ENCODE peak calls at places on chromosomes 5 and 9, in eight cellular contexts. One of them, this sample, is unnamed.

GRCh38 chr5:138528744-138529469 is 14.1 kb downstream of the ETF1 start:
- DNase-seq in heart right ventricle: no peak
- DNase-seq in left ventricle myocardium inferior: no peak
- DNase-seq in mammary epithelial cell: no peak
- DNase-seq in HCT116: no peak
- DNase-seq in colonic mucosa: no peak
- DNase-seq in transverse colon: no peak
- DNase-seq in testis: no peak
- DNase-seq in this sample: no peak

GRCh38 chr9:128550770-128551651 is 1.4 kb upstream of the SPTAN1 start:
- DNase-seq in heart right ventricle: peak
- DNase-seq in testis: peak
- DNase-seq in transverse colon: no peak
- DNase-seq in left ventricle myocardium inferior: peak
- DNase-seq in HCT116: no peak
- DNase-seq in mammary epithelial cell: peak
- DNase-seq in colonic mucosa: no peak
- DNase-seq in this sample: no peak

GRCh38 chr5:80695666-80696065 is 40.9 kb upstream of the DHFR start:
- DNase-seq in colonic mucosa: no peak
- DNase-seq in testis: no peak
- DNase-seq in heart right ventricle: no peak
- DNase-seq in mammary epithelial cell: no peak
- DNase-seq in left ventricle myocardium inferior: no peak
- DNase-seq in HCT116: no peak
- DNase-seq in transverse colon: no peak
- DNase-seq in this sample: no peak

GRCh38 chr9:91100878-91101450 is 260.8 kb downstream of the AUH start:
- DNase-seq in mammary epithelial cell: no peak
- DNase-seq in colonic mucosa: no peak
- DNase-seq in transverse colon: peak
- DNase-seq in left ventricle myocardium inferior: peak
- DNase-seq in HCT116: no peak
- DNase-seq in heart right ventricle: peak
- DNase-seq in testis: peak
- DNase-seq in this sample: peak

GRCh38 chr5:135833521-135833920 is 942 bp upstream of the SLC25A48 start:
- DNase-seq in testis: no peak
- DNase-seq in colonic mucosa: no peak
- DNase-seq in left ventricle myocardium inferior: no peak
- DNase-seq in mammary epithelial cell: no peak
- DNase-seq in heart right ventricle: no peak
- DNase-seq in transverse colon: no peak
- DNase-seq in HCT116: no peak
- DNase-seq in this sample: no peak

GRCh38 chr5:16550316-16550952 is 66.4 kb downstream of the RETREG1 start:
- DNase-seq in testis: peak
- DNase-seq in heart right ventricle: peak
- DNase-seq in colonic mucosa: peak
- DNase-seq in left ventricle myocardium inferior: no peak
- DNase-seq in mammary epithelial cell: peak
- DNase-seq in transverse colon: peak
- DNase-seq in HCT116: peak
- DNase-seq in this sample: peak

GRCh38 chr9:86700601-86701000 is 246.7 kb downstream of the GAS1 start:
- DNase-seq in mammary epithelial cell: peak
- DNase-seq in testis: no peak
- DNase-seq in heart right ventricle: peak
- DNase-seq in HCT116: no peak
- DNase-seq in left ventricle myocardium inferior: peak
- DNase-seq in colonic mucosa: no peak
- DNase-seq in transverse colon: peak
- DNase-seq in this sample: peak

GRCh38 chr5:16467363-16468219 is 2.0 kb upstream of the ZNF622 start:
- DNase-seq in heart right ventricle: no peak
- DNase-seq in mammary epithelial cell: peak
- DNase-seq in testis: no peak
- DNase-seq in transverse colon: no peak
- DNase-seq in HCT116: no peak
- DNase-seq in colonic mucosa: no peak
- DNase-seq in left ventricle myocardium inferior: no peak
- DNase-seq in this sample: no peak

GRCh38 chr5:93017854-93018253 is 563.2 kb downstream of the NR2F1-AS1 start:
- DNase-seq in HCT116: no peak
- DNase-seq in mammary epithelial cell: peak
- DNase-seq in colonic mucosa: no peak
- DNase-seq in transverse colon: no peak
- DNase-seq in heart right ventricle: no peak
- DNase-seq in left ventricle myocardium inferior: no peak
- DNase-seq in testis: no peak
- DNase-seq in this sample: no peak

GRCh38 chr9:108259917-108260675 is 595.7 kb downstream of the ACTL7B start:
- DNase-seq in testis: no peak
- DNase-seq in HCT116: no peak
- DNase-seq in mammary epithelial cell: peak
- DNase-seq in left ventricle myocardium inferior: no peak
- DNase-seq in transverse colon: no peak
- DNase-seq in heart right ventricle: no peak
- DNase-seq in colonic mucosa: no peak
- DNase-seq in this sample: no peak

GRCh38 chr5:159403906-159404641 is 73.8 kb upstream of the IL12B start:
- DNase-seq in mammary epithelial cell: no peak
- DNase-seq in testis: no peak
- DNase-seq in transverse colon: no peak
- DNase-seq in HCT116: no peak
- DNase-seq in left ventricle myocardium inferior: no peak
- DNase-seq in colonic mucosa: no peak
- DNase-seq in heart right ventricle: no peak
- DNase-seq in this sample: no peak

GRCh38 chr9:29332789-29333188 is 1759.5 kb upstream of the C9orf72 start:
- DNase-seq in transverse colon: no peak
- DNase-seq in colonic mucosa: no peak
- DNase-seq in mammary epithelial cell: peak
- DNase-seq in HCT116: peak
- DNase-seq in testis: no peak
- DNase-seq in left ventricle myocardium inferior: no peak
- DNase-seq in heart right ventricle: no peak
- DNase-seq in this sample: no peak

GRCh38 chr9:85142461-85143401 is 473.2 kb downstream of the NTRK2 start:
- DNase-seq in heart right ventricle: no peak
- DNase-seq in mammary epithelial cell: peak
- DNase-seq in left ventricle myocardium inferior: peak
- DNase-seq in testis: no peak
- DNase-seq in colonic mucosa: no peak
- DNase-seq in HCT116: peak
- DNase-seq in transverse colon: peak
- DNase-seq in this sample: no peak

GRCh38 chr9:26375448-26375847 is 517.2 kb downstream of the CAAP1 start:
- DNase-seq in mammary epithelial cell: peak
- DNase-seq in colonic mucosa: no peak
- DNase-seq in testis: no peak
- DNase-seq in heart right ventricle: no peak
- DNase-seq in transverse colon: no peak
- DNase-seq in left ventricle myocardium inferior: no peak
- DNase-seq in HCT116: no peak
- DNase-seq in this sample: no peak

GRCh38 chr9:113559834-113560620 is 96.5 kb downstream of the RGS3 start:
- DNase-seq in HCT116: no peak
- DNase-seq in heart right ventricle: no peak
- DNase-seq in mammary epithelial cell: no peak
- DNase-seq in left ventricle myocardium inferior: no peak
- DNase-seq in transverse colon: no peak
- DNase-seq in testis: no peak
- DNase-seq in colonic mucosa: no peak
- DNase-seq in this sample: no peak

GRCh38 chr9:93697352-93698139 is 121.2 kb downstream of the PHF2 start:
- DNase-seq in colonic mucosa: no peak
- DNase-seq in mammary epithelial cell: no peak
- DNase-seq in testis: no peak
- DNase-seq in left ventricle myocardium inferior: no peak
- DNase-seq in HCT116: no peak
- DNase-seq in heart right ventricle: no peak
- DNase-seq in transverse colon: no peak
- DNase-seq in this sample: no peak

GRCh38 chr5:36252722-36253340 is 11.1 kb upstream of the NADK2 start:
- DNase-seq in mammary epithelial cell: no peak
- DNase-seq in left ventricle myocardium inferior: no peak
- DNase-seq in heart right ventricle: no peak
- DNase-seq in colonic mucosa: no peak
- DNase-seq in testis: no peak
- DNase-seq in HCT116: no peak
- DNase-seq in transverse colon: no peak
- DNase-seq in this sample: no peak

GRCh38 chr5:95076395-95077165 is 208.3 kb downstream of the MCTP1 start:
- DNase-seq in mammary epithelial cell: no peak
- DNase-seq in left ventricle myocardium inferior: no peak
- DNase-seq in heart right ventricle: no peak
- DNase-seq in transverse colon: no peak
- DNase-seq in colonic mucosa: no peak
- DNase-seq in testis: no peak
- DNase-seq in HCT116: no peak
- DNase-seq in this sample: no peak

GRCh38 chr9:121246821-121247511 is 21.0 kb upstream of the GSN start:
- DNase-seq in colonic mucosa: no peak
- DNase-seq in testis: peak
- DNase-seq in mammary epithelial cell: peak
- DNase-seq in left ventricle myocardium inferior: no peak
- DNase-seq in HCT116: no peak
- DNase-seq in transverse colon: no peak
- DNase-seq in heart right ventricle: peak
- DNase-seq in this sample: no peak

GRCh38 chr9:4225291-4226119 is 74.4 kb downstream of the GLIS3 start:
- DNase-seq in mammary epithelial cell: peak
- DNase-seq in transverse colon: no peak
- DNase-seq in colonic mucosa: no peak
- DNase-seq in heart right ventricle: no peak
- DNase-seq in HCT116: peak
- DNase-seq in testis: no peak
- DNase-seq in left ventricle myocardium inferior: no peak
- DNase-seq in this sample: no peak
- H3K4me3 ChIP-seq in mammary epithelial cell: no peak
- H3K4me3 ChIP-seq in transverse colon: no peak
- H3K4me3 ChIP-seq in colonic mucosa: no peak
- H3K4me3 ChIP-seq in heart right ventricle: no peak
- H3K4me3 ChIP-seq in HCT116: no peak
- H3K4me3 ChIP-seq in testis: no peak
- H3K4me3 ChIP-seq in left ventricle myocardium inferior: no peak
- H3K4me3 ChIP-seq in this sample: no peak

GRCh38 chr9:109584205-109584604 is 86.1 kb upstream of the PTPN3 start:
- DNase-seq in heart right ventricle: no peak
- DNase-seq in HCT116: no peak
- DNase-seq in colonic mucosa: no peak
- DNase-seq in transverse colon: no peak
- DNase-seq in left ventricle myocardium inferior: no peak
- DNase-seq in mammary epithelial cell: no peak
- DNase-seq in testis: no peak
- DNase-seq in this sample: no peak
- TF ChIP-seq CTCF in heart right ventricle: no peak
- TF ChIP-seq CTCF in HCT116: peak
- TF ChIP-seq CTCF in colonic mucosa: no peak
- TF ChIP-seq CTCF in transverse colon: no peak
- TF ChIP-seq CTCF in left ventricle myocardium inferior: no peak
- TF ChIP-seq CTCF in mammary epithelial cell: no peak
- TF ChIP-seq CTCF in testis: no peak
- TF ChIP-seq CTCF in this sample: no peak

DNA sequence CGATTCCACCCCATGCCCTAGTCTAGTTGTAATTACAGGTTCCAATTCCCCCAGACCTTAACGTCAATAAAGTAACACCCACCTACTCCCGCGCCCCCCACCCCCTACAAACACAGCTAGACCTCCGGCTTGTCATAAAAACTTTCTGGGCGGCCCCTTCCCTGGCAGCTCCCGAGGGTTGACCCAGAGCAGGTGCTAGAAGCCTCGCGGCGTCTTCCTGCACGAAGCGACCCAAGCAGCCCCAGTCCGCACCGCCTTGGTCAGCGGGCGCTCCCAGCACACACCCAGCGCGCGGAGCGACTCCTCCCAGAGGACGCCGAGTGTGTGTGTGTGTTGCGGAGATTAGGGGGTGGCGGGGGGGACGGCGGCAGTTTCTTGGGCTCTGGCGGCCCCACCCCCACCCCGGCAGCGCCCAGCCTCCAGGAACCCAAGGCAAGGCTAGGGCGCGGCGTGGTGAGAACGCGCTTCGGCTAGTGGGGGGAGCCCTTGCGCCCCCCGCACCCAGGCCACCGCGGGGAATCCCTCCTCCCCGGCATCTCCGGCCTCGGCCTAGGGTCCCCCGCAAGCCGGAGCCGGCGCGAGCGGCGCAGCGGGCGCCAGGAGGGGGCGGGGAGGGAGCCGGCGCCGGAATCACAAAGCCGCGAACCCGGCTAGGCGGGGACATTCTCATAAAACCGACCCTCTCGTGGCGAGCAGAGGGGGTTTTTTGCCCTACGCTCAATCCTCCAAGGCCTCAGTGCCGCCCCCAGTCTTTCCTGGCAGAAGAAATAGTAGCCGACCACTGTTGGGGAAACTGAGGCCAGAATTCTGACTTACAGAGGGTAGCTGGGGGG is 2.2 kb downstream of the PCDH1 start:
- DNase-seq in mammary epithelial cell: peak
- DNase-seq in transverse colon: peak
- DNase-seq in colonic mucosa: peak
- DNase-seq in testis: peak
- DNase-seq in HCT116: no peak
- DNase-seq in heart right ventricle: peak
- DNase-seq in left ventricle myocardium inferior: peak
- DNase-seq in this sample: no peak
- H3K27ac ChIP-seq in mammary epithelial cell: peak
- H3K27ac ChIP-seq in transverse colon: peak
- H3K27ac ChIP-seq in colonic mucosa: peak
- H3K27ac ChIP-seq in testis: no peak
- H3K27ac ChIP-seq in HCT116: peak
- H3K27ac ChIP-seq in heart right ventricle: peak
- H3K27ac ChIP-seq in left ventricle myocardium inferior: peak
- H3K27ac ChIP-seq in this sample: no peak

GRCh38 chr5:52658266-52658665 is 129.4 kb upstream of the ITGA1 start:
- DNase-seq in testis: no peak
- DNase-seq in mammary epithelial cell: no peak
- DNase-seq in left ventricle myocardium inferior: no peak
- DNase-seq in colonic mucosa: no peak
- DNase-seq in HCT116: no peak
- DNase-seq in heart right ventricle: no peak
- DNase-seq in transverse colon: no peak
- DNase-seq in this sample: no peak

GRCh38 chr5:52660621-52661020 is 127.1 kb upstream of the ITGA1 start:
- DNase-seq in testis: no peak
- DNase-seq in mammary epithelial cell: no peak
- DNase-seq in transverse colon: no peak
- DNase-seq in HCT116: no peak
- DNase-seq in heart right ventricle: no peak
- DNase-seq in left ventricle myocardium inferior: no peak
- DNase-seq in colonic mucosa: no peak
- DNase-seq in this sample: no peak

GRCh38 chr5:52655163-52655562 is 132.6 kb upstream of the ITGA1 start:
- DNase-seq in left ventricle myocardium inferior: no peak
- DNase-seq in testis: no peak
- DNase-seq in colonic mucosa: no peak
- DNase-seq in HCT116: no peak
- DNase-seq in mammary epithelial cell: no peak
- DNase-seq in transverse colon: no peak
- DNase-seq in heart right ventricle: no peak
- DNase-seq in this sample: no peak

GRCh38 chr5:52661903-52662302 is 125.8 kb upstream of the ITGA1 start:
- DNase-seq in heart right ventricle: no peak
- DNase-seq in mammary epithelial cell: no peak
- DNase-seq in transverse colon: no peak
- DNase-seq in colonic mucosa: no peak
- DNase-seq in testis: no peak
- DNase-seq in HCT116: no peak
- DNase-seq in left ventricle myocardium inferior: no peak
- DNase-seq in this sample: no peak

GRCh38 chr5:52657231-52657645 is 130.5 kb upstream of the ITGA1 start:
- DNase-seq in mammary epithelial cell: peak
- DNase-seq in colonic mucosa: no peak
- DNase-seq in left ventricle myocardium inferior: no peak
- DNase-seq in heart right ventricle: no peak
- DNase-seq in transverse colon: no peak
- DNase-seq in testis: no peak
- DNase-seq in HCT116: peak
- DNase-seq in this sample: no peak
- H3K4me3 ChIP-seq in mammary epithelial cell: no peak
- H3K4me3 ChIP-seq in colonic mucosa: no peak
- H3K4me3 ChIP-seq in left ventricle myocardium inferior: no peak
- H3K4me3 ChIP-seq in heart right ventricle: no peak
- H3K4me3 ChIP-seq in transverse colon: no peak
- H3K4me3 ChIP-seq in testis: no peak
- H3K4me3 ChIP-seq in HCT116: no peak
- H3K4me3 ChIP-seq in this sample: no peak